ENCODE peak calls at places on chromosome 1, in nine cellular contexts. K is MM.1S; S is lung; M is uterus; J is KG1; U is amniotic stem cell; I is NK-92 treated with Interleukin-12 subunit alpha and Interleukin-12 subunit beta, amount 100 ng/mL, for 24 hours; F is RWPE1; H is activated T-cell treated with anti-CD3 and anti-CD28 coated beads, Interleukin-2, amount 50 U/mL, for 72 hours. Q is an unnamed sample.

GRCh38 chr1:172874950-172875349 is 175.8 kb downstream of the TNFSF18 start:
- DNase-seq in J (no peak), K (peak; percentile 77), H (peak; percentile 21), M (no peak), S (no peak), I (no peak), U (no peak), F (no peak), Q (no peak)

GRCh38 chr1:53286950-53287349 is 40.9 kb downstream of the LRP8 start:
- DNase-seq in I (no peak), M (no peak), K (no peak), J (no peak), S (no peak), H (no peak), U (no peak), F (no peak), Q (no peak)

GRCh38 chr1:19439464-19440171 is 45.7 kb downstream of the CAPZB start:
- DNase-seq in K (no peak), M (no peak), U (no peak), J (no peak), F (no peak), I (no peak), S (no peak), H (no peak), Q (peak; percentile 82)

GRCh38 chr1:46705408-46705807 is 13.5 kb downstream of the EFCAB14 start:
- DNase-seq in U (no peak), F (no peak), H (no peak), J (no peak), S (no peak), K (no peak), I (no peak), M (no peak), Q (no peak)

GRCh38 chr1:2801535-2802291 is at the start of gene TTC34:
- DNase-seq in K (no peak), S (no peak), U (no peak), J (no peak), M (no peak), I (peak; percentile 19), H (peak; percentile 64), F (peak; percentile 14), Q (peak; percentile 68)

GRCh38 chr1:41242645-41243171 is 602 bp upstream of the SCMH1 start:
- DNase-seq in K (no peak), I (no peak), J (no peak), M (no peak), F (no peak), S (no peak), H (no peak), U (no peak), Q (peak; percentile 33)

GRCh38 chr1:241808265-241808664 is 39.7 kb upstream of the EXO1 start:
- DNase-seq in S (no peak), F (no peak), I (no peak), J (no peak), U (no peak), K (no peak), M (no peak), H (no peak), Q (no peak)

GRCh38 chr1:30191154-30191702 is 532.2 kb downstream of the MATN1 start:
- DNase-seq in J (no peak), S (peak; percentile 51), M (peak; percentile 38), I (peak; percentile 60), F (peak; percentile 56), H (peak; percentile 54), K (no peak), U (peak; percentile 10), Q (no peak)

GRCh38 chr1:202164271-202165037 is 4.1 kb upstream of the PTPN7 start:
- DNase-seq in F (no peak), M (no peak), S (no peak), I (peak; percentile 67), J (no peak), H (peak; percentile 79), U (no peak), K (no peak), Q (peak; percentile 71)

GRCh38 chr1:40047769-40048168 is 7.2 kb downstream of the CAP1 start:
- DNase-seq in J (no peak), K (no peak), U (no peak), I (no peak), S (no peak), M (no peak), F (no peak), H (no peak), Q (no peak)

GRCh38 chr1:169892819-169893644 is 664 bp downstream of the SCYL3 start:
- DNase-seq in U (no peak), H (no peak), F (peak; percentile 26), M (no peak), J (no peak), I (no peak), K (peak; percentile 38), S (peak; percentile 48), Q (peak; percentile 40)

GRCh38 chr1:104953555-104953954 is 1203.9 kb downstream of the AMY1C start:
- DNase-seq in F (no peak), J (no peak), K (no peak), H (no peak), S (no peak), I (no peak), U (no peak), M (no peak), Q (no peak)

GRCh38 chr1:176205322-176205914 is 1.7 kb downstream of the COP1 start:
- DNase-seq in J (no peak), F (peak; percentile 10), K (no peak), H (no peak), I (no peak), S (no peak), U (no peak), M (no peak), Q (no peak)

GRCh38 chr1:67013573-67013972 is 40.4 kb downstream of the SLC35D1 start:
- DNase-seq in S (no peak), F (peak; percentile 25), J (no peak), I (no peak), U (no peak), K (peak; percentile 67), H (no peak), M (no peak), Q (no peak)

GRCh38 chr1:11746092-11746491 is 10.2 kb downstream of the AGTRAP start:
- DNase-seq in H (no peak), F (no peak), M (no peak), K (no peak), I (peak; percentile 36), J (no peak), U (no peak), S (no peak), Q (no peak)

GRCh38 chr1:225940385-225941151 is 452 bp downstream of the LEFTY2 start:
- DNase-seq in S (no peak), H (no peak), M (no peak), U (no peak), J (no peak), F (no peak), I (no peak), K (peak; percentile 23), Q (no peak)

GRCh38 chr1:16015491-16015890 is 2.4 kb downstream of the HSPB7 start:
- DNase-seq in I (no peak), K (no peak), H (no peak), F (no peak), M (no peak), U (no peak), J (no peak), S (no peak), Q (no peak)

Q was measured in testis.